ENCODE peak calls at places on chromosome 2, in nine cellular contexts. K is NCI-H526 treated with DMSO at 0.1 percent for 48 hours; G is mucosa of gallbladder; X is NCI-H774; C is stimulated activated CD4-positive, alpha-beta T cell treated with anti-CD3 and anti-CD28 coated beads, TNF-alpha, amount 100 ng/mL, for 1 hour; M is left ventricle myocardium superior; J is GM10248; L is HFFc6; W is T1000. Z is an unnamed sample.

GRCh38 chr2:23620841-23621341 is 235.9 kb downstream of the KLHL29 start:
- DNase-seq in X (no peak), G (peak; percentile 31), L (no peak), J (no peak), W (no peak), M (peak; percentile 54), C (no peak), K (no peak), Z (no peak)

GRCh38 chr2:66431840-66432511 is 2.9 kb upstream of the MEIS1 start:
- DNase-seq in L (no peak), G (no peak), W (no peak), J (no peak), X (no peak), M (no peak), C (no peak), K (no peak), Z (no peak)

GRCh38 chr2:125564471-125564870 is 1091.5 kb upstream of the GYPC start:
- DNase-seq in G (no peak), W (no peak), J (no peak), K (no peak), M (no peak), C (no peak), X (no peak), L (no peak), Z (no peak)

GRCh38 chr2:169469952-169470572 is 9.2 kb upstream of the BBS5 start:
- DNase-seq in L (no peak), M (no peak), K (no peak), C (no peak), W (no peak), X (no peak), G (no peak), J (no peak), Z (no peak)

GRCh38 chr2:145284551-145284950 is 764.6 kb upstream of the ZEB2 start:
- DNase-seq in L (no peak), G (no peak), M (no peak), K (no peak), J (no peak), W (no peak), X (no peak), C (no peak), Z (no peak)

GRCh38 chr2:200199576-200200263 is 106.8 kb upstream of the SPATS2L start:
- DNase-seq in X (no peak), K (no peak), J (no peak), W (peak; percentile 47), M (no peak), L (no peak), C (no peak), G (no peak), Z (peak; percentile 77)

GRCh38 chr2:235689427-235689853 is 195.6 kb downstream of the AGAP1 start:
- DNase-seq in L (no peak), G (no peak), K (no peak), W (no peak), C (no peak), X (no peak), M (no peak), J (no peak), Z (no peak)

GRCh38 chr2:86372133-86372532 is 34.7 kb upstream of the REEP1 start:
- DNase-seq in X (no peak), M (no peak), J (no peak), W (no peak), G (no peak), C (no peak), K (no peak), L (no peak), Z (no peak)

GRCh38 chr2:127968610-127969339 is 59.1 kb downstream of the SAP130 start:
- DNase-seq in C (no peak), L (no peak), K (no peak), X (no peak), G (no peak), W (no peak), J (no peak), M (no peak), Z (no peak)

GRCh38 chr2:11242545-11243174 is 87.4 kb downstream of the SLC66A3 start:
- DNase-seq in W (no peak), M (no peak), G (no peak), C (no peak), J (no peak), X (no peak), L (no peak), K (no peak), Z (no peak)

GRCh38 chr2:159086332-159086731 is 117.9 kb downstream of the TANC1 start:
- DNase-seq in W (no peak), L (no peak), J (no peak), C (no peak), G (no peak), X (no peak), M (peak; percentile 44), K (no peak), Z (no peak)

Z was measured in PC-9.